ENCODE peak calls at places on chromosomes 12 and 14, in ten cellular contexts. P is GM23338, W is spleen, Y is uterus, X is gastrocnemius medialis, Z is tibial artery, O is stomach, M is K562, E is endothelial cell, H is psoas muscle. V is an unnamed sample.

GRCh38 chr14:104303705-104304425 is 165.5 kb downstream of the KIF26A start:
- DNase-seq in P (no peak), W (no peak), Y (no peak), X (no peak), Z (no peak), O (no peak), M (no peak), E (no peak), H (no peak), V (no peak)

GRCh38 chr14:50944647-50945413 is 547 bp upstream of the PYGL start:
- DNase-seq in P (no peak), W (peak), Y (peak), X (no peak), Z (peak), O (peak), M (peak), E (peak), H (peak), V (no peak)

GRCh38 chr14:100568164-100568997 is 18.8 kb downstream of the BEGAIN start:
- DNase-seq in P (peak), W (no peak), Y (no peak), X (no peak), Z (no peak), O (no peak), M (no peak), E (no peak), H (no peak), V (no peak)

GRCh38 chr12:107385518-107385917 is 292.2 kb upstream of the CRY1 start:
- DNase-seq in P (peak), W (no peak), Y (no peak), X (no peak), Z (no peak), O (no peak), M (no peak), E (no peak), H (no peak), V (no peak)

GRCh38 chr12:65699251-65699650 is 125.0 kb upstream of the HMGA2 start:
- DNase-seq in P (no peak), W (no peak), Y (no peak), X (no peak), Z (no peak), O (no peak), M (no peak), E (no peak), H (no peak), V (no peak)

GRCh38 chr12:63440063-63440462 is 228.2 kb downstream of the DPY19L2 start:
- DNase-seq in P (no peak), W (no peak), Y (no peak), X (no peak), Z (no peak), O (no peak), M (no peak), E (no peak), H (no peak), V (peak)

GRCh38 chr12:129200576-129200975 is 347.3 kb downstream of the GLT1D1 start:
- DNase-seq in P (no peak), W (no peak), Y (no peak), X (no peak), Z (no peak), O (no peak), M (no peak), E (no peak), H (no peak), V (no peak)

GRCh38 chr14:99579903-99580570 is 24.0 kb downstream of the CCDC85C start:
- DNase-seq in P (peak), W (no peak), Y (peak), X (no peak), Z (no peak), O (peak), M (peak), E (no peak), H (no peak), V (peak)

GRCh38 chr14:65620195-65620594 is 207.7 kb downstream of the FUT8 start:
- DNase-seq in P (no peak), W (no peak), Y (no peak), X (no peak), Z (no peak), O (no peak), M (no peak), E (no peak), H (no peak), V (no peak)

GRCh38 chr12:84507914-84508313 is 404.7 kb downstream of the SLC6A15 start:
- DNase-seq in P (no peak), W (no peak), Y (no peak), X (no peak), Z (no peak), O (no peak), M (no peak), E (no peak), H (no peak), V (no peak)

GRCh38 chr12:123431951-123432886 is 4.3 kb downstream of the RILPL2 start:
- DNase-seq in P (no peak), W (no peak), Y (no peak), X (no peak), Z (no peak), O (peak), M (no peak), E (no peak), H (no peak), V (no peak)

GRCh38 chr12:122793685-122794106 is 19.3 kb downstream of the CCDC62 start:
- DNase-seq in P (peak), W (no peak), Y (no peak), X (no peak), Z (no peak), O (no peak), M (peak), E (peak), H (no peak), V (no peak)

GRCh38 chr14:91159906-91160305 is 46.0 kb downstream of the DGLUCY start:
- DNase-seq in P (no peak), W (no peak), Y (no peak), X (no peak), Z (no peak), O (no peak), M (no peak), E (no peak), H (no peak), V (no peak)

GRCh38 chr12:13573698-13574321 is 377.3 kb downstream of the EMP1 start:
- DNase-seq in P (no peak), W (no peak), Y (no peak), X (no peak), Z (no peak), O (no peak), M (no peak), E (no peak), H (no peak), V (peak)

GRCh38 chr14:71380271-71380670 is 473.0 kb downstream of the PCNX1 start:
- DNase-seq in P (peak), W (no peak), Y (no peak), X (no peak), Z (no peak), O (no peak), M (no peak), E (no peak), H (no peak), V (peak)

GRCh38 chr14:59308706-59309105 is 120.2 kb downstream of the DAAM1 start:
- DNase-seq in P (no peak), W (no peak), Y (no peak), X (no peak), Z (no peak), O (no peak), M (no peak), E (no peak), H (no peak), V (no peak)

GRCh38 chr14:105059917-105060565 is 5.2 kb downstream of the GPR132 start:
- DNase-seq in P (no peak), W (peak), Y (no peak), X (no peak), Z (no peak), O (no peak), M (no peak), E (no peak), H (no peak), V (no peak)

GRCh38 chr12:12745576-12746211 is 28.5 kb downstream of the CDKN1B start:
- DNase-seq in P (no peak), W (no peak), Y (no peak), X (no peak), Z (no peak), O (no peak), M (no peak), E (no peak), H (no peak), V (peak)

GRCh38 chr14:100022772-100023451 is 42.3 kb upstream of the EVL start:
- DNase-seq in P (no peak), W (no peak), Y (peak), X (peak), Z (peak), O (no peak), M (no peak), E (no peak), H (peak), V (no peak)

GRCh38 chr12:40646456-40646855 is 45.8 kb upstream of the CNTN1 start:
- DNase-seq in P (no peak), W (no peak), Y (no peak), X (no peak), Z (no peak), O (no peak), M (no peak), E (no peak), H (no peak), V (no peak)

GRCh38 chr14:35404496-35405303 is at the start of gene NFKBIA:
- DNase-seq in P (peak), W (peak), Y (peak), X (peak), Z (peak), O (peak), M (peak), E (peak), H (peak), V (no peak)

GRCh38 chr12:66092559-66093269 is 37.8 kb downstream of the LLPH start:
- DNase-seq in P (no peak), W (no peak), Y (no peak), X (no peak), Z (no peak), O (no peak), M (no peak), E (no peak), H (no peak), V (no peak)

GRCh38 chr12:31928246-31929139 is 30.7 kb upstream of the RESF1 start:
- DNase-seq in P (no peak), W (no peak), Y (no peak), X (no peak), Z (no peak), O (no peak), M (no peak), E (no peak), H (no peak), V (no peak)

GRCh38 chr12:80087486-80088213 is 11.7 kb upstream of the OTOGL start:
- DNase-seq in P (no peak), W (no peak), Y (no peak), X (no peak), Z (no peak), O (no peak), M (no peak), E (no peak), H (no peak), V (no peak)

GRCh38 chr14:77804592-77804991 is 4.7 kb downstream of the ADCK1 start:
- DNase-seq in P (peak), W (no peak), Y (no peak), X (no peak), Z (no peak), O (no peak), M (no peak), E (peak), H (no peak), V (no peak)

GRCh38 chr12:92827836-92828431 is 101.2 kb downstream of the EEA1 start:
- DNase-seq in P (peak), W (no peak), Y (no peak), X (no peak), Z (no peak), O (no peak), M (peak), E (peak), H (no peak), V (peak)

DNA sequence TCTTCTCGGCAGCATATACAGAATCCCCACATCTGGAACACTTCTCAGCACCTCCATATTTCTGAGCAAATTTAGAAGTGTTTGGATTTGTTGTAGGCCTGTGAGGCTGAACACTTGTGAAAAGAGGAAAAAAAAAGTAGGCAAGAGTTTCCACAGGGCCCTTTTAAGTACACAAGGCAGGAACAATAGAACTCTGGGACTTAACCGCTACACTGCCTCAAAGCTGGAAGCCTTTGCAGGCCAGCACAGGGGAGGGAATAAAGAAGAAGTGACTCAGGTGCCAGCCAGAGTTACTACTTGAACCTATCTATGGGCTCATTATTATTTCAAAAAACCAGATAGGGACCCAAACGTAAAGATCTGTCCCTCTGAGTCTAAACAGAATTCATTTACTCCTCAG is 18.5 kb downstream of the CSRP2 start:
- DNase-seq in P (no peak), W (no peak), Y (no peak), X (no peak), Z (no peak), O (no peak), M (no peak), E (no peak), H (no peak), V (no peak)
- TF ChIP-seq CTCF in P (no peak), W (no peak), Y (no peak), X (no peak), Z (no peak), O (no peak), M (no peak), E (no peak), H (no peak), V (no peak)

GRCh38 chr12:48934312-48934706 is 9.0 kb upstream of the FKBP11 start:
- DNase-seq in P (peak), W (no peak), Y (no peak), X (no peak), Z (no peak), O (no peak), M (peak), E (no peak), H (no peak), V (no peak)
- TF ChIP-seq CTCF in P (peak), W (peak), Y (no peak), X (no peak), Z (no peak), O (no peak), M (peak), E (no peak), H (no peak), V (peak)

DNA sequence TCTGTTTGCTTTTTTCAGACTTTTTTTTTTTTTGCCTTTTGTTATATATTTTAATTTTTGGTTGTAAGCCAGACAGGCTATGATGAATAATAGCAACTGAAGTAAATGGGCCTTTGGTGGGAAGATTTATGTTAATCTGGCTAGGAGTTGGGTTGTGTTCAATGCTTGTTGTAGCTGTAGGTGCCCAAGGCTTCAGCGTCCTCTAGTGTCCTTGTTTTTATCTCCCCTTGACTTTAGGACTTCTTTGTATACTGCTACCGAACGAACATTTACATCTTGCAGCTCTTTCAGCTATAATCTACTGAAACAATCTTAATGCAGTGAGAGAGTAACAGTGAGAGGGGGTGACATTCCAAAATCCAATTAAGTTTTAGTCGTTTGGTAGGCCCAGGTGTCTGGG is 848.4 kb upstream of the FBXO33 start:
- DNase-seq in P (no peak), W (no peak), Y (no peak), X (no peak), Z (no peak), O (no peak), M (no peak), E (no peak), H (no peak), V (no peak)
- TF ChIP-seq CTCF in P (peak), W (no peak), Y (no peak), X (no peak), Z (no peak), O (no peak), M (no peak), E (no peak), H (no peak), V (no peak)

DNA sequence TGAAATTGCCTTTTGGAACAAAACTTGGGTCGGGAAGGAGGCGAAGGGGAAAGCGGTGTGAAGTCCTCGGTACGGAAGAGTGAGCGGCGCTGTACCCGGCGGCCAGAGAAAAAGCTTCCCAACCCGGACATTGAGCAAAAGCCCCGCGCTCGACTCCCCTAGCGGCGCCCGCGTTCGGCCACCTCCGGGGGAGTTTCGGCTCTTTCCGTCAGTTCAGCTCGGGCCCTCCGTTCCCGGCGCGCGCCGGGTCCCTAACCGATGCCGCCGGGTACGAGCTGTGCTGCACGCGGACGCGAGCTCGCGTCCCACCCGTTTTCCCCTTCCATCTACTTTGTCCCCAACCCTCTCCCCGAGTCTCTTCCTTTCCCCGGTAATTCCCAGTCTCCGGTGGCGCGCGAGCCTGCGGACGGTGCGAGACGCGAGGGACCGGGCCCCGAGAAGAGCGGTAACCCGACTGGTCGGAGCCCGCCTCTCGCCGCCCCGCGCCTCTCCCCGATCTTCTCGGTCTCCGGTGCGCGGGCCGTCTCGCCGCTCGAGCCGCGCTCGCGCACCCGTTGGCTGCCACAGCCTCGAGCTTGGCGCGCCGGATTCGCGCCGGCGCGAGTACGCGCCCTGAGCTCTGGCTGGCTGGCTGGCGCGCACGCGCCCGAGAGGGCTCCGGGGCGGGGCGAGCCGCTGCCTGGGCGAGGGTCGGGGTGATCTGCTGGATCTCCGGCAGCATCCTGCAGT is 446 bp upstream of the SPATS2 start:
- DNase-seq in P (peak), W (peak), Y (peak), X (peak), Z (peak), O (peak), M (peak), E (peak), H (peak), V (peak)
- TF ChIP-seq CTCF in P (no peak), W (peak), Y (peak), X (no peak), Z (peak), O (no peak), M (peak), E (no peak), H (peak), V (peak)

GRCh38 chr12:115451785-115452736 is 768.1 kb upstream of the TBX3 start:
- DNase-seq in P (peak), W (no peak), Y (no peak), X (no peak), Z (no peak), O (peak), M (peak), E (peak), H (peak), V (peak)

GRCh38 chr12:115452751-115453281 is 768.8 kb upstream of the TBX3 start:
- DNase-seq in P (peak), W (no peak), Y (no peak), X (no peak), Z (no peak), O (no peak), M (no peak), E (no peak), H (no peak), V (no peak)

GRCh38 chr12:115457798-115458197 is 773.8 kb upstream of the TBX3 start:
- DNase-seq in P (no peak), W (no peak), Y (no peak), X (no peak), Z (no peak), O (no peak), M (peak), E (no peak), H (no peak), V (no peak)

GRCh38 chr12:115456946-115457689 is 773.1 kb upstream of the TBX3 start:
- DNase-seq in P (peak), W (no peak), Y (no peak), X (no peak), Z (no peak), O (no peak), M (no peak), E (no peak), H (no peak), V (no peak)

DNA sequence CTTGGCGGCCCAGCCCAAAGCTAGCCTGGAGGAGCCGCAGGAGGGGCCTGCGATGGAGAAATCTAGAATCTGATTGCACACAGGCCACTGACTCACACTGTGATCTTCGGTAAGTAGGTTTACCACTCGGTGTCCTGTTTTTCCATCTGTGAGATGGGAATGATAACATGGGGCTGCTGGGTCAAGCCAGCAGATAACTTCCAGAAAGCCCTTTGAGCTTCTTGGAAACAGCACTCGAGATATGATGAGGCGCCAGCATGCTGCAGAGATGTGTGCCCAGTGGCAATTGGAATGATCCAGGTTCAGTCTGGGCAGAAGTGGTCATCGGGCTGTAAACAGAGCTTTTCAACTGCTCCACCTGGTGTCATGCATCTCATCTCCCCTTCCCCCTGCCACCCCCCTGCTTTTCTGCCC is 771.3 kb upstream of the TBX3 start:
- DNase-seq in P (no peak), W (no peak), Y (no peak), X (no peak), Z (no peak), O (no peak), M (no peak), E (no peak), H (no peak), V (no peak)
- TF ChIP-seq CTCF in P (peak), W (no peak), Y (no peak), X (no peak), Z (no peak), O (no peak), M (no peak), E (no peak), H (no peak), V (no peak)

DNA sequence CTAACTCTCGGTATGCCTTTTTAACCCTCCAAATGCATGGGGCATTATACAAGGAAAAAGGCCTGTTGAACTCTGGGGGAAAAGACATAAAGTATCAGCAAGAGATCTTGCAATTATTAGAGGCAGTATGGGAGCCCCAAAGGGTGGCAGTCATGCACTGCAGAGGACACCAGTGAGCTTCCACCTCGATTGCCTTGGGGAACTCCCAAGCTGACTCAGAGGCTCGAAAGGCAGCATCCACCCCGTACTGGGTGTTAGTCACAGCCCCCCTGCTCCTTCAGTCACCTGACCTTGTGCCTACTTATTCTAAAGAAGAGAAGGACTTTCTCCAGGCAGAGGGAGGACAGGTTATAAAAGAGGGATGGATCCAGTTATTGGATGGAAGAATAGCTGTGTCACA is 781.4 kb upstream of the TMEM132C start:
- DNase-seq in P (no peak), W (no peak), Y (no peak), X (no peak), Z (no peak), O (peak), M (no peak), E (no peak), H (no peak), V (peak)
- TF ChIP-seq CTCF in P (peak), W (no peak), Y (no peak), X (no peak), Z (no peak), O (no peak), M (peak), E (no peak), H (no peak), V (peak)

GRCh38 chr12:17976202-17976601 is 113.8 kb downstream of the RERGL start:
- DNase-seq in P (peak), W (no peak), Y (no peak), X (no peak), Z (no peak), O (no peak), M (no peak), E (peak), H (no peak), V (no peak)
- TF ChIP-seq CTCF in P (peak), W (no peak), Y (no peak), X (no peak), Z (no peak), O (no peak), M (no peak), E (peak), H (no peak), V (peak)

V was measured in retinal pigment epithelial cell.